ENCODE peak calls at places on chromosomes 2 and 18, in four cellular contexts. P is heart left ventricle, B is aorta, Z is A549. I is an unnamed sample.

GRCh38 chr2:223760838-223761502 is 76.4 kb downstream of the AP1S3 start:
- DNase-seq in Z (peak; percentile 90), P (no peak), B (no peak), I (peak; percentile 79)

GRCh38 chr2:10091182-10091932 is 11.1 kb upstream of the CYS1 start:
- DNase-seq in Z (no peak), B (peak; percentile 80), P (peak; percentile 40), I (no peak)

GRCh38 chr2:109604597-109604996 is 9.2 kb downstream of the SEPTIN10 start:
- DNase-seq in B (peak; percentile 84), P (peak; percentile 59), Z (peak; percentile 79), I (peak; percentile 67)

GRCh38 chr2:122323927-122324326 is 568.5 kb downstream of the TSN start:
- DNase-seq in Z (no peak), B (no peak), P (no peak), I (no peak)

GRCh38 chr2:148519013-148519412 is 125.5 kb upstream of the EPC2 start:
- DNase-seq in Z (no peak), P (no peak), B (no peak), I (no peak)

GRCh38 chr18:62555135-62555534 is 32.3 kb downstream of the ZCCHC2 start:
- DNase-seq in Z (no peak), P (no peak), B (no peak), I (no peak)

GRCh38 chr2:29770846-29771245 is 150.5 kb downstream of the ALK start:
- DNase-seq in Z (no peak), B (no peak), P (no peak), I (no peak)

GRCh38 chr2:109348645-109349554 is 219.9 kb downstream of the SH3RF3 start:
- DNase-seq in P (no peak), B (no peak), Z (no peak), I (no peak)

GRCh38 chr2:43778233-43778632 is 4.4 kb downstream of the DYNC2LI1 start:
- DNase-seq in Z (no peak), P (no peak), B (no peak), I (no peak)

GRCh38 chr2:240638517-240639160 is 13.4 kb downstream of the GPR35 start:
- DNase-seq in Z (no peak), P (no peak), B (peak; percentile 72), I (no peak)

GRCh38 chr2:239731422-239731821 is 293.7 kb downstream of the NDUFA10 start:
- DNase-seq in Z (no peak), P (no peak), B (peak; percentile 66), I (no peak)

GRCh38 chr2:89780318-89780717 is 1088.8 kb downstream of the RPIA start:
- DNase-seq in P (no peak), Z (no peak), B (no peak), I (no peak)
- H3K9me3 ChIP-seq in P (peaks cover 100% of the 10 kb centered on the region), Z (peaks cover 44% of the 10 kb centered on the region), B (peaks cover 2% of the 10 kb centered on the region), I (peaks cover 32% of the 10 kb centered on the region)

GRCh38 chr2:89844221-89844943 is 1152.9 kb downstream of the RPIA start:
- DNase-seq in Z (no peak), B (peak; percentile 68), P (no peak), I (no peak)
- H3K4me3 ChIP-seq in Z (no peak overlapping the region), B (no peak overlapping the region), P (no peak overlapping the region), I (no peak overlapping the region)

GRCh38 chr2:127218843-127219715 is 1.0 kb downstream of the CYP27C1 start:
- DNase-seq in B (peak; percentile 56), P (no peak), Z (peak; percentile 40), I (no peak)

GRCh38 chr2:127217470-127218325 is 2.4 kb downstream of the CYP27C1 start:
- DNase-seq in B (no peak), Z (peak; percentile 93), P (no peak), I (peak; percentile 54)

GRCh38 chr2:127216105-127216504 is 4.0 kb downstream of the CYP27C1 start:
- DNase-seq in Z (no peak), P (no peak), B (no peak), I (no peak)

GRCh38 chr2:127219716-127220090 is 396 bp downstream of the CYP27C1 start:
- DNase-seq in Z (no peak), P (no peak), B (peak; percentile 76), I (no peak)

DNA sequence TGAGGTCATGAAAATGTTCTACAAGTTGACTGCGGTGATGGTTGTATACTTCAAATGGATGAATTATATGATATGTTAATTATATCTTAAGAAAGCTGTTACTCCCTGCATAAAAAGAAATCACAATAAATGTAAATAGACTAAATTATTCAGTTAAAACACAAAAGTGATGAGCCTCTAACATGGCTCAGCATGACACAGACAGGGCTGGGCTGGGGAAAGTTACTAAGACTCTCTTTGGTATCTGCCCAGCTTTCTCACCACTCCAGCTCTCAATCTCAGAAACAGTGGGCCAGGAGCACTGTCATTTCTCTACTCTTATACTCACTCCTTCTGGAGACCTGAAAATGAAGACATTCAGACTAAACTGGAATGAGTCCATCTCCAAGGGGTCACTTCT is 3.5 kb downstream of the CYP27C1 start:
- DNase-seq in B (no peak), P (no peak), Z (no peak), I (no peak)
- H3K9me3 ChIP-seq in B (peaks cover 1% of the 10 kb centered on the region), P (peaks cover 19% of the 10 kb centered on the region), Z (peaks cover 12% of the 10 kb centered on the region), I (no peaks in the 10 kb centered on the region)

GRCh38 chr18:13374468-13375301 is 156.1 kb downstream of the LDLRAD4 start:
- DNase-seq in B (no peak), Z (no peak), P (no peak), I (no peak)
- H3K4me3 ChIP-seq in B (no peak overlapping the region), Z (no peak overlapping the region), P (no peak overlapping the region), I (no peak overlapping the region)

GRCh38 chr2:22703286-22703925 is 681.6 kb upstream of the KLHL29 start:
- DNase-seq in Z (no peak), P (no peak), B (no peak), I (no peak)
- H3K9me3 ChIP-seq in Z (no peaks in the 10 kb centered on the region), P (no peaks in the 10 kb centered on the region), B (no peaks in the 10 kb centered on the region), I (no peaks in the 10 kb centered on the region)

GRCh38 chr2:45009928-45010705 is 865 bp upstream of the SIX2 start:
- DNase-seq in B (peak; percentile 94), Z (peak; percentile 35), P (peak; percentile 81), I (peak; percentile 92)
- H3K4me3 ChIP-seq in B (peak overlapping the region; percentile 54), Z (peak overlapping the region; percentile 65), P (peak overlapping the region; percentile 55), I (peak overlapping the region; percentile 45)

GRCh38 chr2:24530796-24531195 is 39.7 kb downstream of the NCOA1 start:
- DNase-seq in P (no peak), Z (no peak), B (no peak), I (no peak)

GRCh38 chr2:24521975-24522639 is 31.1 kb downstream of the NCOA1 start:
- DNase-seq in B (no peak), P (no peak), Z (no peak), I (no peak)

GRCh38 chr2:24527536-24527935 is 36.5 kb downstream of the NCOA1 start:
- DNase-seq in Z (no peak), P (no peak), B (no peak), I (no peak)
- H3K9me3 ChIP-seq in Z (peaks cover 37% of the 10 kb centered on the region), P (peaks cover 36% of the 10 kb centered on the region), B (no peaks in the 10 kb centered on the region), I (peaks cover 2% of the 10 kb centered on the region)

GRCh38 chr2:206277503-206277902 is 3.0 kb downstream of the ZDBF2 start:
- DNase-seq in Z (no peak), B (no peak), P (no peak), I (no peak)

GRCh38 chr2:206271066-206271465 is 3.4 kb upstream of the ZDBF2 start:
- DNase-seq in B (no peak), P (no peak), Z (no peak), I (no peak)

GRCh38 chr2:206275274-206276160 is 1.1 kb downstream of the ZDBF2 start:
- DNase-seq in Z (peak; percentile 59), P (no peak), B (no peak), I (no peak)

GRCh38 chr2:206274434-206275273 is at the start of gene ZDBF2:
- DNase-seq in P (peak; percentile 52), Z (peak; percentile 66), B (peak; percentile 80), I (peak; percentile 73)

GRCh38 chr2:206276169-206276927 is 1.9 kb downstream of the ZDBF2 start:
- DNase-seq in P (no peak), B (no peak), Z (no peak), I (no peak)
- H3K4me3 ChIP-seq in P (peak overlapping the region; percentile 73), B (no peak overlapping the region), Z (peak overlapping the region; percentile 81), I (no peak overlapping the region)

GRCh38 chr2:128714285-128714684 is 395.6 kb upstream of the HS6ST1 start:
- DNase-seq in B (no peak), Z (no peak), P (no peak), I (no peak)

GRCh38 chr2:128714861-128715312 is 396.2 kb upstream of the HS6ST1 start:
- DNase-seq in Z (no peak), P (no peak), B (no peak), I (peak; percentile 33)

GRCh38 chr2:128710242-128710641 is 391.6 kb upstream of the HS6ST1 start:
- DNase-seq in Z (no peak), B (no peak), P (no peak), I (no peak)

GRCh38 chr2:128715360-128715759 is 396.7 kb upstream of the HS6ST1 start:
- DNase-seq in Z (no peak), P (no peak), B (no peak), I (no peak)

DNA sequence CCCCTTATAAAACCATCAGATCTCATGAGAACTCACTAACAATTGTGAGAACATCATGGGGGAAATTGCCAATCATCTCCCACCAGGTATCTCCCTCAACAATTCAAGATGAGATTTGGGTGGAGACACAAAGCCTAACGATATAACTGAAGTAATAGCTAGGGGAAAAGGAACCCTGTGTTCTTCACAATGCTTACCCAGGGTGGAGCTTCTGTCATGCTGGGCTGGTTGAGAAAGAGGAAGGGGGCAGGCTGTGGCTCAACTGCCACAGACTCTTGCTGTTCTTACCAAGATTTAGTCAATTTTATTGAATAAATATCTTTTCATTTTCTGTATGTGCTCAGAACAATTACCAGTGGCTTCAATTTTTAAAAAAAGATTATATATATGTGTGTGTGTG is 392.1 kb upstream of the HS6ST1 start:
- DNase-seq in P (no peak), Z (no peak), B (no peak), I (no peak)
- H3K9me3 ChIP-seq in P (peaks cover 23% of the 10 kb centered on the region), Z (peaks cover 7% of the 10 kb centered on the region), B (peaks cover 7% of the 10 kb centered on the region), I (peaks cover 4% of the 10 kb centered on the region)